ENCODE peak calls at places on chromosomes 13 and 19, in seven cellular contexts. D is astrocyte of the spinal cord, X is A549, G is HFF-Myc, S is transverse colon, N is tibial nerve, Z is GM12865. M is an unnamed sample.

GRCh38 chr13:99859178-99860177 is 112.1 kb downstream of the ZIC5 start:
- DNase-seq in G (peak), S (peak), D (no peak), Z (peak), N (no peak), X (no peak), M (no peak)

GRCh38 chr13:111303559-111303958 is 16.9 kb upstream of the TEX29 start:
- DNase-seq in S (no peak), Z (no peak), G (no peak), N (no peak), D (no peak), X (no peak), M (no peak)

GRCh38 chr13:73991384-73991783 is 142.8 kb downstream of the KLF12 start:
- DNase-seq in N (no peak), G (no peak), S (no peak), X (no peak), D (no peak), Z (peak), M (no peak)

GRCh38 chr13:106479849-106480400 is 55.5 kb downstream of the EFNB2 start:
- DNase-seq in G (no peak), X (no peak), Z (no peak), N (no peak), S (no peak), D (peak), M (no peak)

GRCh38 chr13:35926859-35927530 is 204.2 kb downstream of the DCLK1 start:
- DNase-seq in X (no peak), N (peak), G (no peak), S (no peak), Z (no peak), D (no peak), M (no peak)

GRCh38 chr19:19746286-19747213 is 13.6 kb upstream of the ZNF14 start:
- DNase-seq in N (no peak), Z (no peak), X (no peak), D (no peak), S (no peak), G (no peak), M (no peak)

GRCh38 chr13:81760316-81760715 is 1419.4 kb upstream of the SPRY2 start:
- DNase-seq in X (no peak), Z (no peak), D (no peak), S (no peak), G (no peak), N (no peak), M (no peak)

GRCh38 chr13:22703601-22704209 is 477.1 kb upstream of the SGCG start:
- DNase-seq in Z (no peak), X (no peak), N (no peak), S (no peak), G (no peak), D (no peak), M (no peak)

GRCh38 chr19:44476559-44477408 is 23.5 kb downstream of the ZNF180 start:
- DNase-seq in S (no peak), Z (peak), D (peak), G (no peak), X (peak), N (no peak), M (no peak)

GRCh38 chr19:41195675-41196497 is 2.9 kb downstream of the CYP2S1 start:
- DNase-seq in G (no peak), N (no peak), D (no peak), S (no peak), Z (peak), X (no peak), M (no peak)

GRCh38 chr19:41698746-41699230 is 9.6 kb upstream of the CEACAM5 start:
- DNase-seq in G (no peak), S (peak), D (no peak), Z (no peak), N (no peak), X (peak), M (no peak)

GRCh38 chr19:29495971-29496441 is 29.8 kb upstream of the VSTM2B start:
- DNase-seq in X (no peak), G (no peak), Z (no peak), D (no peak), S (no peak), N (no peak), M (no peak)

GRCh38 chr19:42505066-42505465 is 23.2 kb downstream of the CEACAM1 start:
- DNase-seq in Z (no peak), G (no peak), N (no peak), X (no peak), D (no peak), S (no peak), M (no peak)

GRCh38 chr19:14073232-14073924 is 792 bp downstream of the MISP3 start:
- DNase-seq in D (peak), S (peak), G (no peak), X (peak), Z (peak), N (peak), M (no peak)

GRCh38 chr19:18440421-18440877 is 2.5 kb upstream of the ISYNA1 start:
- DNase-seq in X (peak), S (no peak), N (no peak), G (no peak), Z (peak), D (no peak), M (no peak)

GRCh38 chr13:25761041-25761440 is 290.8 kb downstream of the SHISA2 start:
- DNase-seq in G (no peak), S (no peak), N (no peak), D (no peak), X (no peak), Z (no peak), M (no peak)

GRCh38 chr19:50870417-50871089 is 2.7 kb upstream of the KLK2 start:
- DNase-seq in D (no peak), S (no peak), Z (peak), X (peak), G (no peak), N (no peak), M (no peak)

GRCh38 chr13:52711277-52711676 is 28.3 kb downstream of the CNMD start:
- DNase-seq in S (no peak), G (peak), D (no peak), Z (no peak), N (no peak), X (no peak), M (no peak)

GRCh38 chr13:83085186-83085900 is 796.9 kb downstream of the SLITRK1 start:
- DNase-seq in N (no peak), Z (no peak), X (no peak), S (no peak), D (peak), G (no peak), M (no peak)

GRCh38 chr13:65932587-65933239 is 1297.4 kb downstream of the PCDH9 start:
- DNase-seq in Z (no peak), D (no peak), N (no peak), G (no peak), S (no peak), X (no peak), M (no peak)

GRCh38 chr19:3171894-3172679 is 6.5 kb upstream of the S1PR4 start:
- DNase-seq in N (no peak), D (no peak), G (no peak), S (no peak), X (no peak), Z (peak), M (no peak)

GRCh38 chr13:99658266-99658991 is 157.2 kb downstream of the TM9SF2 start:
- DNase-seq in D (peak), N (peak), S (peak), G (no peak), Z (peak), X (peak), M (no peak)

GRCh38 chr19:6723108-6723618 is 2.7 kb upstream of the C3 start:
- DNase-seq in Z (no peak), G (no peak), N (peak), S (no peak), X (peak), D (no peak), M (no peak)

GRCh38 chr19:2841858-2842574 is 741 bp downstream of the ZNF555 start:
- DNase-seq in D (no peak), G (no peak), X (no peak), Z (no peak), N (no peak), S (peak), M (no peak)

GRCh38 chr19:54162241-54162805 is 2.8 kb upstream of the LENG1 start:
- DNase-seq in S (peak), G (no peak), Z (peak), X (peak), N (peak), D (peak), M (peak)

GRCh38 chr13:108213946-108214345 is 1.4 kb downstream of the LIG4 start:
- DNase-seq in X (no peak), S (no peak), N (no peak), Z (no peak), D (no peak), G (no peak), M (no peak)

GRCh38 chr19:12365372-12366162 is at the start of gene ZNF442:
- DNase-seq in N (peak), X (no peak), G (peak), Z (peak), S (peak), D (peak), M (peak)
- TF ChIP-seq CTCF in N (peak), X (no peak), G (peak), Z (no peak), S (peak), D (peak), M (peak)

DNA sequence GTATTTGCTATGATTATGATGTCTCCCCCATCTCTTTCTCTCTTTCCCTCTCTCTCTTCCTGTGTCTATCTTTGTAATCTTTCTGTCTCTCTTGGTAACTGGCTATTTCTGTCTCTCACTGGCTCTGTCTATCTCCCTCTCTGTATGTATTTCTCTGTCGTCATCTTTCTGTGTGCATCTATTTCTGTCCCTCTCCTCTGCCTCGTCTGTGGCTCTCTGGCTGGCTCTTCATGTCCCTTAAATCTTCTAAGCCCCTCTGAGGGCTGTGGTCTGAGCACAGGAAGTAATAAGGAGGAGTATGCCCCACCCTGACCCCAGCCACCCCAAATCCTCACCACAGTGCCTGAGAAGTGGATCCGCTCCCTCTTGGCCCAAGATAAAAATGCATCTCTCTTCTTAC is 104.4 kb downstream of the DNAJC15 start:
- DNase-seq in S (no peak), Z (peak), D (no peak), N (no peak), X (no peak), G (no peak), M (no peak)
- H3K4me3 ChIP-seq in S (no peak), Z (peak), D (no peak), N (no peak), X (no peak), G (no peak), M (no peak)

GRCh38 chr19:23273594-23274412 is 23.6 kb upstream of the ZNF724 start:
- DNase-seq in N (peak), X (peak), G (peak), D (peak), S (peak), Z (peak), M (peak)
- TF ChIP-seq CTCF in N (no peak), X (no peak), G (no peak), D (no peak), S (no peak), Z (no peak), M (no peak)

GRCh38 chr19:13014101-13014920 is 19.0 kb downstream of the NFIX start:
- DNase-seq in Z (no peak), S (no peak), N (no peak), G (no peak), X (no peak), D (no peak), M (no peak)
- H3K4me3 ChIP-seq in Z (no peak), S (peak), N (peak), G (no peak), X (no peak), D (peak), M (peak)

GRCh38 chr13:86974251-86974994 is 696.7 kb upstream of the SLITRK5 start:
- DNase-seq in X (no peak), G (no peak), D (no peak), N (no peak), Z (no peak), S (no peak), M (no peak)

GRCh38 chr13:86976521-86977324 is 694.4 kb upstream of the SLITRK5 start:
- DNase-seq in N (no peak), S (no peak), X (no peak), Z (no peak), G (no peak), D (peak), M (no peak)

GRCh38 chr13:86974995-86975328 is 696.2 kb upstream of the SLITRK5 start:
- DNase-seq in X (no peak), G (no peak), D (no peak), N (no peak), S (no peak), Z (no peak), M (no peak)
- TF ChIP-seq CTCF in X (no peak), G (no peak), D (peak), N (no peak), S (no peak), Z (no peak), M (no peak)

DNA sequence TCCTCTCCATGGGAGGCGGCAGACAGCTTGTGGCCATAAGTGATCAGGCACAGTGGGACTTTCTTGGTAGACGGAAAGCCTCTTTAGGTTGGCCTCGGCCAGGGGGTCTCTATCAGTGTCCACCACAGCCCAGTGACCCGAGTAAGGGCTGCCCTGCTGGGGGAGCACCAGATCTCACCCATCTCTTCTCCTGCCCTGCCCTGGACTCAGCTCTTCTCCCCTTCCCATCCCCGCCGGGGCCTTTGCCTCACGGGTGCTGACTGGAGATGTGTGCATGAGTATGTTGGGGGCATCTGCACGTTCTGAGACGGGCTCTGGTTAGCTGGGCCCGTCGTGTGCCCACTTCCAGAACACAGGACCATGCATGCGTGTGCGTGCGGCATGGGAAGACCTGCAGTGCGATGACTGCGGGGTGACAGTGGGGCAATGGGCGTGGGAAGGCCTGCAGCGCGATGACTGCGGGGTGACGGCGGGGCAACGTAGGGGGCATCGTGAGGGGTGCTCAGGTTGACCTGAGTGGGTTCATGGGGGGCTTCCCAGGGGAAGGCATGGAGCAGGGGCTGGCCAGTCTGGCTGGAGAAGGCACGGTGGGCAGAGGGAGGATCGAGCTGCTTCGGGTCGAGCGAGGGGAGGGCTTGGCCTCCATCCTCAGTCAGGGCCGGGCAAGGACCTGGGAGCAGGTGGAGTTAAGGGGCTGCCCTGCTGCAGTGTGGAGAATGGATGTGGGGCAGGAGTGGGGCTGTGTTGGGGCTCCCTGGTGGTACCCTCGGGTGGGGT is 15.9 kb downstream of the EPN1 start:
- DNase-seq in N (no peak), G (no peak), S (no peak), X (no peak), Z (no peak), D (no peak), M (no peak)
- H3K4me3 ChIP-seq in N (no peak), G (no peak), S (no peak), X (no peak), Z (no peak), D (no peak), M (no peak)